ENCODE peak calls at places on chromosomes 2 and 18, in four cellular contexts. D, L, B and A are unnamed samples.

GRCh38 chr2:64420675-64421074 is 33.3 kb upstream of the LGALSL start:
- DNase-seq in D (no peak), L (no peak), B (no peak), A (no peak)

GRCh38 chr18:11091746-11092145 is 57.6 kb downstream of the PIEZO2 start:
- DNase-seq in D (no peak), L (no peak), B (no peak), A (no peak)

GRCh38 chr2:102050854-102051391 is 59.2 kb downstream of the IL1R2 start:
- DNase-seq in D (no peak), L (peak), B (no peak), A (peak)

GRCh38 chr18:68822926-68823325 is 25.0 kb downstream of the CCDC102B start:
- DNase-seq in D (no peak), L (no peak), B (no peak), A (no peak)

GRCh38 chr2:240799183-240799740 is 20.8 kb downstream of the KIF1A start:
- DNase-seq in D (no peak), L (no peak), B (no peak), A (no peak)

GRCh38 chr2:207279520-207279919 is 113.8 kb upstream of the KLF7 start:
- DNase-seq in D (no peak), L (no peak), B (no peak), A (no peak)

GRCh38 chr2:99940963-99941362 is 201.4 kb downstream of the AFF3 start:
- DNase-seq in D (no peak), L (no peak), B (no peak), A (peak)

GRCh38 chr18:48843596-48843995 is 107.2 kb downstream of the SMAD7 start:
- DNase-seq in D (no peak), L (no peak), B (no peak), A (no peak)

GRCh38 chr18:5787936-5788335 is 107.4 kb downstream of the TMEM200C start:
- DNase-seq in D (no peak), L (no peak), B (no peak), A (no peak)

GRCh38 chr2:56542213-56542612 is 358.4 kb downstream of the CCDC85A start:
- DNase-seq in D (no peak), L (no peak), B (no peak), A (no peak)

GRCh38 chr2:73285162-73285739 is 973 bp upstream of the FBXO41 start:
- DNase-seq in D (peak), L (peak), B (no peak), A (no peak)

GRCh38 chr2:109318150-109318948 is 189.3 kb downstream of the SH3RF3 start:
- DNase-seq in D (no peak), L (no peak), B (no peak), A (peak)

GRCh38 chr2:120743657-120744056 is 8.0 kb downstream of the GLI2 start:
- DNase-seq in D (no peak), L (no peak), B (peak), A (no peak)

GRCh38 chr18:10278265-10278664 is 176.2 kb upstream of the APCDD1 start:
- DNase-seq in D (no peak), L (no peak), B (no peak), A (no peak)

GRCh38 chr2:234290671-234291070 is 206.2 kb downstream of the ARL4C start:
- DNase-seq in D (peak), L (no peak), B (no peak), A (no peak)

GRCh38 chr2:54422072-54422581 is 34.0 kb upstream of the SPTBN1 start:
- DNase-seq in D (no peak), L (no peak), B (no peak), A (no peak)

GRCh38 chr18:11785444-11786055 is 65.7 kb upstream of the CHMP1B start:
- DNase-seq in D (no peak), L (no peak), B (no peak), A (no peak)

GRCh38 chr2:196131384-196131861 is 40.0 kb downstream of the STK17B start:
- DNase-seq in D (peak), L (peak), B (peak), A (peak)

GRCh38 chr2:65530547-65531320 is 98.3 kb upstream of the SPRED2 start:
- DNase-seq in D (no peak), L (no peak), B (no peak), A (peak)

GRCh38 chr2:177550264-177551200 is 158.0 kb downstream of the AGPS start:
- DNase-seq in D (no peak), L (no peak), B (no peak), A (peak)

GRCh38 chr18:53551868-53552426 is 672.5 kb downstream of the MBD2 start:
- DNase-seq in D (no peak), L (no peak), B (no peak), A (no peak)

GRCh38 chr18:47457614-47458013 is 206.2 kb upstream of the SKOR2 start:
- DNase-seq in D (no peak), L (no peak), B (no peak), A (no peak)

GRCh38 chr18:58668211-58668610 is 3.1 kb upstream of the MALT1 start:
- DNase-seq in D (no peak), L (no peak), B (peak), A (no peak)
- TF ChIP-seq CHD1 in D (no peak), L (no peak), B (no peak), A (no peak)

GRCh38 chr18:76256897-76257500 is 238.0 kb downstream of the ZNF516 start:
- DNase-seq in D (no peak), L (peak), B (no peak), A (peak)

GRCh38 chr18:76259726-76260125 is 235.3 kb downstream of the ZNF516 start:
- DNase-seq in D (no peak), L (no peak), B (no peak), A (no peak)

GRCh38 chr18:76258209-76258608 is 236.8 kb downstream of the ZNF516 start:
- DNase-seq in D (no peak), L (no peak), B (no peak), A (peak)

GRCh38 chr18:76260941-76261472 is 234.0 kb downstream of the ZNF516 start:
- DNase-seq in D (no peak), L (no peak), B (no peak), A (no peak)

GRCh38 chr18:76259012-76259568 is 236.0 kb downstream of the ZNF516 start:
- DNase-seq in D (no peak), L (no peak), B (peak), A (no peak)
- TF ChIP-seq CHD1 in D (no peak), L (no peak), B (no peak), A (no peak)

GRCh38 chr2:159200498-159200897 is 86.0 kb downstream of the WDSUB1 start:
- DNase-seq in D (no peak), L (no peak), B (no peak), A (peak)

GRCh38 chr2:159199751-159200465 is 86.6 kb downstream of the WDSUB1 start:
- DNase-seq in D (no peak), L (no peak), B (no peak), A (peak)

GRCh38 chr2:159201321-159202063 is 85.0 kb downstream of the WDSUB1 start:
- DNase-seq in D (peak), L (no peak), B (no peak), A (peak)

GRCh38 chr2:159204381-159204780 is 82.1 kb downstream of the WDSUB1 start:
- DNase-seq in D (no peak), L (no peak), B (no peak), A (no peak)

DNA sequence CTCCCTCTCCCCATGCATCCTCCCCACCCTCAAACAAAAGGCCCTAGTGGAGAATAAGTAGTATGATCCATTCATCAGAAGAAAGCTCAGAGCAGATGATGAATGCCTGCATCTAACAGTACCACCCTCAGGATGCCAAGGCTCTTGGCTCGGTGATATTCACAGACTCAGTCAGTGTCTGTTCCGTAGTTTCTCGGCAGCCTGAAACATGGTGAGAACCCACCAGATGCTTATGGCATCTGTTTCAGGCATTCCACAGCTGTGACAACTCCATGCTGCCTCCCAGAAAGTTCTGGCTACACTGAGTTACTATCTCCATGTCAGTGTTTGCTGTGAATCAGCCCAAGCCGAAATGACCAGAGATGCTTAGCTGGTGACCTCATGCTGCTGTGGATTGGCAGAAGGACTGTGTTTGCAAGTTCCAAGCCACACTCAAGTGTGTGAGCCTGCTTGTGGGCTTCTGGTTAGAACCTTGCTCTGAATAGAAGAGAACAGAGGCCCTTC is 83.9 kb downstream of the WDSUB1 start:
- DNase-seq in D (no peak), L (no peak), B (no peak), A (peak)
- TF ChIP-seq CHD1 in D (no peak), L (no peak), B (no peak), A (no peak)

DNA sequence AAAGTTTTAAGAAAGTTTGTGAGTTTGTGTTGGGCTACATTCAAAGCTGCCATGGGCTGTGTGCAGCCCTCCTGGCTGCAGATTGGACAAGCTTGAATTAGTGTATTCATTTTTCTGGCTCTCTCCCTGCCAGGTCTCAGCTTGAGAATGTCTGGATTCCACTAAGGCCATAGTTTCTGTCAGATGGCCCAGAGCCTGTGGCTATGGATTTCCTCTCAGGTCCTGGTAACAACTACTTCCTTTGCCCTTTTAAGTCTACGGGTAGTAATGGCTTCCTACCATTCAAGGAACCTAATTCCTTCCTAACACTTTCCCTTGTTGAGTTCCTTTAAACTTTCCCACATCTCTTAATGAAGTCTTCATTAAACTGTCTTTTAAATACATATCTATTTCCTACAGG is 24.3 kb upstream of the PSMD14 start:
- DNase-seq in D (no peak), L (no peak), B (no peak), A (no peak)
- TF ChIP-seq CHD1 in D (no peak), L (no peak), B (no peak), A (no peak)

GRCh38 chr18:36128907-36129299 is 237 bp downstream of the SLC39A6 start:
- DNase-seq in D (no peak), L (no peak), B (no peak), A (no peak)
- TF ChIP-seq CHD1 in D (no peak), L (no peak), B (no peak), A (no peak)

DNA sequence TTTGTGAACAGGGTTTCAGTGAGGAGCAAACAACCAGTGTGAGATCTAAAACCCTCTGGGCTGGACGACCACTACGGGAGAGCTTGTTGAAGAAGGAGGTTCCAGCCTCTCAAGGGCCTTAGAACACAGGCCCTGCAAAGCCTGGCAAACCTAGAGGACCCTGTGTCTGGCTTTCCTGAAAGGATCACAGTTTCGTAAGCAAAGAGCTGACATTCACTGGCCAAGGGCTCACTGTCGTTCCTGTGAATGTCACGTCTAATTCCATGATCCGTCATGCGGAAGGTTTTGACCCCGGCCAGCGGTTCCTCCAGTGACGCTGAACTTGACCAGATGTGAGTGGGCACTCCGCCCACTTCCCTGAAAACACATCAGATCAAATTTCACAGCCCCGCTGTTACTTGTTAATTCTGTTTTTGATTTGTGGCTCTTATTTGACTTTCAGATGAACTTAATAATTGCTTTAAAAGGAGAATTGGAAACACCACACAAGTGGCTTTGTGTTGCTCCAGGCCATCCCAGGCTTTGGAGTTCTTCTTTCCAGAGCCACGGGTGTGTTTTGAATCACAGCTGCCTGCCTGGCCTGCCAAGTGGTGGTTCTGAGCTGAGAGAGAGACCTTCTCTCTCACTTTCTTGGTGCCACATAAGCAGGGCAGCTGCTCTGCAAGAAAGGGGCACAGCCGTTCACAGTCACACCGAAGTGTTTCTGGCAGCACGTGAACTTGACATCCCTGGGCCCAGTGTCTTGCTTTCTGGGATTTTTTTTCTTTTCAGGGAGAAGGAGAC is 308.4 kb downstream of the NDUFA10 start:
- DNase-seq in D (no peak), L (no peak), B (no peak), A (no peak)
- TF ChIP-seq CHD1 in D (no peak), L (no peak), B (no peak), A (no peak)

GRCh38 chr2:29844713-29845320 is 76.6 kb downstream of the ALK start:
- DNase-seq in D (no peak), L (no peak), B (no peak), A (no peak)

GRCh38 chr2:29837925-29838324 is 83.5 kb downstream of the ALK start:
- DNase-seq in D (no peak), L (no peak), B (no peak), A (no peak)

GRCh38 chr2:29839306-29839705 is 82.1 kb downstream of the ALK start:
- DNase-seq in D (no peak), L (no peak), B (no peak), A (no peak)

GRCh38 chr2:29841386-29842004 is 79.9 kb downstream of the ALK start:
- DNase-seq in D (peak), L (peak), B (peak), A (peak)
- TF ChIP-seq CHD1 in D (no peak), L (no peak), B (no peak), A (no peak)